ENCODE peak calls at places on chromosome 20, in eight cellular contexts. V, F, N, L, G, U, X and E are unnamed samples.

GRCh38 chr20:62524486-62524885 is 48.7 kb upstream of the GATA5 start:
- DNase-seq in V (no peak), F (no peak), N (no peak), L (no peak), G (no peak), U (no peak), X (no peak), E (peak; percentile 12)

GRCh38 chr20:56414842-56415765 is 3.0 kb downstream of the CASS4 start:
- DNase-seq in V (no peak), F (no peak), N (no peak), L (no peak), G (no peak), U (no peak), X (no peak), E (peak; percentile 87)

GRCh38 chr20:48056218-48056617 is 270.9 kb upstream of the SULF2 start:
- DNase-seq in V (no peak), F (no peak), N (no peak), L (no peak), G (no peak), U (no peak), X (no peak), E (no peak)

GRCh38 chr20:24617757-24618450 is 148.5 kb downstream of the SYNDIG1 start:
- DNase-seq in V (no peak), F (no peak), N (no peak), L (no peak), G (no peak), U (no peak), X (no peak), E (no peak)

GRCh38 chr20:58870293-58871014 is 17.9 kb downstream of the GNAS start:
- DNase-seq in V (peak; percentile 59), F (peak; percentile 44), N (peak; percentile 69), L (no peak), G (peak; percentile 38), U (no peak), X (no peak), E (peak; percentile 71)

GRCh38 chr20:17665756-17666155 is 16.3 kb downstream of the RRBP1 start:
- DNase-seq in V (no peak), F (no peak), N (no peak), L (no peak), G (no peak), U (no peak), X (no peak), E (no peak)

GRCh38 chr20:64038579-64039292 is 2.8 kb downstream of the C20orf204 start:
- DNase-seq in V (peak; percentile 75), F (peak; percentile 68), N (peak; percentile 66), L (no peak), G (no peak), U (peak; percentile 55), X (peak; percentile 46), E (peak; percentile 76)

GRCh38 chr20:38129893-38130609 is 35.0 kb downstream of the TGM2 start:
- DNase-seq in V (no peak), F (no peak), N (no peak), L (no peak), G (no peak), U (no peak), X (no peak), E (no peak)

GRCh38 chr20:58106143-58106750 is 122.2 kb downstream of the ANKRD60 start:
- DNase-seq in V (no peak), F (no peak), N (no peak), L (no peak), G (no peak), U (no peak), X (no peak), E (peak; percentile 21)

GRCh38 chr20:8019178-8019997 is at the start of gene TMX4:
- DNase-seq in V (peak; percentile 90), F (peak; percentile 78), N (peak; percentile 98), L (peak; percentile 94), G (peak; percentile 69), U (peak; percentile 73), X (peak; percentile 66), E (peak; percentile 98)

GRCh38 chr20:62823688-62824475 is 7.0 kb downstream of the COL9A3 start:
- DNase-seq in V (no peak), F (no peak), N (no peak), L (no peak), G (no peak), U (no peak), X (no peak), E (no peak)

GRCh38 chr20:50930139-50931047 is 844 bp downstream of the ADNP start:
- DNase-seq in V (peak; percentile 15), F (peak; percentile 3), N (no peak), L (no peak), G (no peak), U (peak; percentile 14), X (no peak), E (peak; percentile 64)

GRCh38 chr20:58584881-58585752 is 66.0 kb upstream of the STX16 start:
- DNase-seq in V (no peak), F (no peak), N (no peak), L (no peak), G (no peak), U (no peak), X (no peak), E (no peak)

GRCh38 chr20:19770375-19770774 is 12.3 kb downstream of the RIN2 start:
- DNase-seq in V (no peak), F (no peak), N (no peak), L (no peak), G (no peak), U (no peak), X (no peak), E (no peak)

GRCh38 chr20:63653041-63653973 is at the start of gene STMN3:
- DNase-seq in V (peak; percentile 92), F (peak; percentile 59), N (peak; percentile 87), L (peak; percentile 70), G (peak; percentile 62), U (peak; percentile 47), X (peak; percentile 27), E (peak; percentile 92)

GRCh38 chr20:33724439-33725094 is 4.5 kb upstream of the PXMP4 start:
- DNase-seq in V (no peak), F (no peak), N (no peak), L (no peak), G (no peak), U (no peak), X (no peak), E (no peak)

GRCh38 chr20:37880726-37881591 is 22.0 kb upstream of the VSTM2L start:
- DNase-seq in V (no peak), F (no peak), N (no peak), L (no peak), G (no peak), U (no peak), X (no peak), E (peak; percentile 29)

GRCh38 chr20:52379723-52380336 is 188.3 kb upstream of the ZFP64 start:
- DNase-seq in V (peak; percentile 13), F (no peak), N (peak; percentile 43), L (peak; percentile 0), G (no peak), U (no peak), X (no peak), E (peak; percentile 53)

GRCh38 chr20:64188071-64188470 is 23.8 kb downstream of the MYT1 start:
- DNase-seq in V (no peak), F (no peak), N (no peak), L (no peak), G (no peak), U (no peak), X (no peak), E (no peak)

GRCh38 chr20:57529810-57530209 is 4.9 kb upstream of the CTCFL start:
- DNase-seq in V (no peak), F (no peak), N (no peak), L (no peak), G (no peak), U (no peak), X (no peak), E (no peak)

GRCh38 chr20:63568986-63569949 is 4.8 kb downstream of the HELZ2 start:
- DNase-seq in V (no peak), F (no peak), N (no peak), L (no peak), G (no peak), U (no peak), X (no peak), E (no peak)

GRCh38 chr20:23666189-23666588 is 22.6 kb downstream of the CST4 start:
- DNase-seq in V (peak; percentile 8), F (no peak), N (no peak), L (no peak), G (no peak), U (no peak), X (no peak), E (no peak)

GRCh38 chr20:15289337-15289736 is 951.9 kb upstream of the FLRT3 start:
- DNase-seq in V (no peak), F (no peak), N (no peak), L (no peak), G (no peak), U (no peak), X (no peak), E (no peak)

GRCh38 chr20:55242853-55243252 is 762.5 kb downstream of the CBLN4 start:
- DNase-seq in V (no peak), F (no peak), N (no peak), L (no peak), G (no peak), U (no peak), X (no peak), E (no peak)

GRCh38 chr20:61960836-61961235 is 104.8 kb downstream of the TAF4 start:
- DNase-seq in V (no peak), F (no peak), N (no peak), L (no peak), G (no peak), U (no peak), X (no peak), E (no peak)

GRCh38 chr20:59364611-59365010 is 64.2 kb downstream of the EDN3 start:
- DNase-seq in V (no peak), F (no peak), N (no peak), L (no peak), G (no peak), U (no peak), X (no peak), E (no peak)

GRCh38 chr20:34946661-34947060 is 8.9 kb downstream of the GSS start:
- DNase-seq in V (peak; percentile 82), F (no peak), N (no peak), L (no peak), G (no peak), U (no peak), X (no peak), E (no peak)

GRCh38 chr20:57190536-57191265 is 75.7 kb downstream of the BMP7 start:
- DNase-seq in V (no peak), F (no peak), N (no peak), L (no peak), G (no peak), U (no peak), X (no peak), E (peak; percentile 87)

GRCh38 chr20:45810191-45810590 is 2.3 kb upstream of the UBE2C start:
- DNase-seq in V (no peak), F (no peak), N (no peak), L (no peak), G (no peak), U (no peak), X (no peak), E (no peak)

GRCh38 chr20:51943761-51944160 is 141.4 kb upstream of the SALL4 start:
- DNase-seq in V (no peak), F (no peak), N (no peak), L (no peak), G (no peak), U (no peak), X (no peak), E (no peak)

GRCh38 chr20:1660263-1660662 is 2.7 kb upstream of the SIRPG start:
- DNase-seq in V (no peak), F (no peak), N (no peak), L (no peak), G (no peak), U (no peak), X (no peak), E (peak; percentile 14)

GRCh38 chr20:41065716-41066115 is 37.1 kb downstream of the TOP1 start:
- DNase-seq in V (no peak), F (no peak), N (no peak), L (no peak), G (no peak), U (no peak), X (no peak), E (no peak)

GRCh38 chr20:32333988-32334885 is 23.9 kb upstream of the ASXL1 start:
- DNase-seq in V (no peak), F (peak; percentile 8), N (peak; percentile 72), L (no peak), G (no peak), U (no peak), X (peak; percentile 4), E (no peak)

GRCh38 chr20:59743767-59744485 is 139.6 kb downstream of the PHACTR3 start:
- DNase-seq in V (no peak), F (no peak), N (peak; percentile 35), L (no peak), G (no peak), U (no peak), X (no peak), E (peak; percentile 14)